ENCODE peak calls at places on chromosomes 7 and 10, in ten cellular contexts. E, W, V, K, R, D, O, M, I and T are unnamed samples.

GRCh38 chr7:114652041-114652440 is 237.4 kb downstream of the FOXP2 start:
- DNase-seq in W (no peak), R (no peak), V (no peak), I (no peak), M (no peak), E (no peak), D (no peak), K (no peak), O (no peak), T (no peak)

GRCh38 chr10:27446091-27446918 is 57.8 kb upstream of the RAB18 start:
- DNase-seq in K (peak), O (peak), D (no peak), M (no peak), E (peak), R (no peak), V (peak), I (no peak), W (peak), T (peak)

GRCh38 chr7:113285411-113285810 is 167.1 kb upstream of the SMIM30 start:
- DNase-seq in R (no peak), D (no peak), W (no peak), I (no peak), K (no peak), V (peak), E (peak), M (no peak), O (no peak), T (no peak)

GRCh38 chr7:141354251-141354650 is 197.0 kb upstream of the AGK start:
- DNase-seq in K (peak), O (no peak), D (no peak), M (no peak), V (peak), R (no peak), I (no peak), W (no peak), E (peak), T (no peak)

GRCh38 chr10:105024184-105024583 is 383.1 kb downstream of the SORCS3 start:
- DNase-seq in D (no peak), M (no peak), R (no peak), O (no peak), W (no peak), I (no peak), V (no peak), K (no peak), E (no peak), T (no peak)

GRCh38 chr10:16891375-16892313 is 74.4 kb upstream of the RSU1 start:
- DNase-seq in D (no peak), M (peak), E (peak), I (no peak), K (no peak), W (peak), O (no peak), R (peak), V (peak), T (no peak)

GRCh38 chr10:74753295-74754211 is 72.8 kb upstream of the KAT6B start:
- DNase-seq in E (peak), K (no peak), O (no peak), W (peak), I (no peak), R (no peak), D (no peak), V (peak), M (no peak), T (no peak)

GRCh38 chr10:96690755-96691730 is 29.3 kb downstream of the PIK3AP1 start:
- DNase-seq in O (no peak), I (no peak), W (no peak), E (peak), M (no peak), R (no peak), V (peak), K (no peak), D (no peak), T (no peak)

GRCh38 chr7:41449694-41450093 is 253.2 kb downstream of the INHBA start:
- DNase-seq in E (no peak), D (no peak), K (no peak), M (no peak), V (no peak), W (no peak), R (no peak), O (no peak), I (no peak), T (no peak)

GRCh38 chr7:30019387-30019786 is 7.1 kb downstream of the FKBP14 start:
- DNase-seq in R (no peak), O (no peak), E (no peak), M (no peak), K (no peak), V (no peak), W (no peak), I (no peak), D (no peak), T (no peak)
- TF ChIP-seq CTCF in R (no peak), O (no peak), E (peak), M (no peak), K (no peak), V (no peak), W (peak), I (peak), D (no peak), T (no peak)

DNA sequence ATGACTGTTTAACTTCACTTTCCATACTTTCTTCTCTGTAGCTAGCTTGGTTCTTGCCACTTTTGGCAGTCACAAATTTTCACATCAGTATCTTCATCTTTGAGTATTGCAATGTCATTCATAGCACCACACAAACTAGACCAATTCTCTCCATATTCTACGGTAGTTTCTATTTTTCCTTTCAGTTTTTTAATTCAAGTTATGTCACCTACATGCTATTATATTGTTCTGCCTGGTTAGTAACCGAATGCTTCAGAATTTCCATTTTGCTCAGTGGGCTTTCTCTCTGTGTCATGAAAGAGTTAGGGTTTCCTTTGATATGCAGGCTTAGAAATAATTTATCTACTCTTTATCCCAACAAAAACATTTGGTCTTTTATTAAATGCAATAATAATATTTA is 896.5 kb downstream of the GATA3 start:
- DNase-seq in R (no peak), W (no peak), V (no peak), K (no peak), O (no peak), M (no peak), I (no peak), D (no peak), E (no peak), T (no peak)
- TF ChIP-seq CTCF in R (no peak), W (no peak), V (no peak), K (no peak), O (no peak), M (no peak), I (no peak), D (no peak), E (no peak), T (no peak)

GRCh38 chr7:137337902-137338301 is 5.6 kb downstream of the PTN start:
- DNase-seq in K (no peak), V (no peak), M (no peak), D (no peak), E (no peak), W (no peak), I (no peak), R (no peak), O (no peak), T (no peak)
- TF ChIP-seq CTCF in K (peak), V (no peak), M (no peak), D (peak), E (no peak), W (peak), I (peak), R (no peak), O (no peak), T (no peak)

GRCh38 chr10:60444494-60445064 is 54.9 kb upstream of the ANK3 start:
- DNase-seq in R (no peak), K (peak), D (no peak), V (peak), M (no peak), O (no peak), W (no peak), I (no peak), E (peak), T (no peak)
- TF ChIP-seq CTCF in R (no peak), K (peak), D (peak), V (peak), M (peak), O (no peak), W (peak), I (peak), E (peak), T (no peak)

GRCh38 chr7:133437544-133437943 is 184.7 kb downstream of the EXOC4 start:
- DNase-seq in V (no peak), R (no peak), O (no peak), E (peak), K (no peak), D (no peak), M (no peak), W (no peak), I (no peak), T (no peak)

GRCh38 chr7:133433165-133433812 is 180.4 kb downstream of the EXOC4 start:
- DNase-seq in I (no peak), E (peak), V (no peak), D (no peak), O (no peak), M (no peak), R (no peak), K (no peak), W (no peak), T (no peak)

GRCh38 chr7:133436014-133436428 is 183.1 kb downstream of the EXOC4 start:
- DNase-seq in V (peak), E (peak), W (peak), M (no peak), O (no peak), I (no peak), D (no peak), R (no peak), K (no peak), T (no peak)

GRCh38 chr7:133431134-133431711 is 178.3 kb downstream of the EXOC4 start:
- DNase-seq in W (no peak), V (no peak), O (no peak), K (no peak), R (no peak), D (no peak), E (no peak), M (no peak), I (no peak), T (no peak)

GRCh38 chr7:133434246-133434865 is 181.5 kb downstream of the EXOC4 start:
- DNase-seq in I (no peak), V (peak), K (peak), D (no peak), M (no peak), R (no peak), E (peak), W (no peak), O (peak), T (peak)
- TF ChIP-seq CTCF in I (peak), V (peak), K (peak), D (peak), M (no peak), R (no peak), E (peak), W (peak), O (peak), T (no peak)

GRCh38 chr7:29815181-29816105 is 9.1 kb downstream of the WIPF3 start:
- DNase-seq in K (no peak), I (no peak), O (no peak), V (no peak), M (no peak), D (no peak), W (no peak), E (no peak), R (no peak), T (no peak)
- TF ChIP-seq CTCF in K (no peak), I (no peak), O (no peak), V (no peak), M (no peak), D (no peak), W (no peak), E (no peak), R (no peak), T (no peak)

GRCh38 chr10:120217736-120218135 is 239.3 kb upstream of the PLPP4 start:
- DNase-seq in M (no peak), K (no peak), W (no peak), O (no peak), E (no peak), V (no peak), I (no peak), D (no peak), R (no peak), T (no peak)

DNA sequence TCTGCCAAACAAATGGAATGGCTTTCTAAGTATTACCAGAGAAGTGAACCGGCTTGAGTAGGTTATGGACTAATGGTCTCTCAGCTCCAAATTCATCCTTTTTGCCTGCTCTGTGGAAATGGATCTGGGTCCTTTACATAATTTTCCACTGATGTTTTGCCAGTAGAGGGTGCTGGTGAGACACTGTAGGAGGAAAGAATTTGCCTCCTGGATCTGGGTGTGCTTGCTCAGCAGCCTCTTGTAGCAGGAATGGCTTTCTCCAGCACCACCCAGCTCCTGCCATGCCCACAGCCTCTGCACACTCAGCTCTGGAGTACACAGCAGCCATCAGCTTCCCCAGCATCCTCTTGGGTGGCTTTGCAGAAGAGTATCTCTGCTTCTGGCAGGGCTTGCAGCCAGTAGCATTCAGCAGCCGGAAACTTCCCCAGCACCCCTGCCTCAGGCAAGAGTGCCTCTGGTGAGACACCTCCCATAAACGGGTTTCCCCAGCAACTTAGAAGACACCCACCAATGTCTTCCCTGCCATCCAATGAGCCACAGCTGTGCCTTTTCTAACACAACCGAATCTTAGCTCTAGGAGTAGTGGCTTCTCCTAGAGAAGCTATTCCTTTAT is 235.0 kb upstream of the PLPP4 start:
- DNase-seq in K (peak), E (peak), D (no peak), V (peak), M (peak), W (peak), I (no peak), O (peak), R (no peak), T (peak)
- TF ChIP-seq CTCF in K (peak), E (peak), D (no peak), V (peak), M (peak), W (peak), I (peak), O (peak), R (no peak), T (peak)

GRCh38 chr10:72068126-72068765 is 20.1 kb downstream of the SPOCK2 start:
- DNase-seq in R (no peak), M (no peak), W (no peak), I (no peak), D (no peak), E (no peak), K (no peak), O (no peak), V (no peak), T (no peak)

GRCh38 chr10:72068901-72069446 is 19.4 kb downstream of the SPOCK2 start:
- DNase-seq in O (no peak), V (no peak), W (no peak), M (no peak), D (no peak), R (no peak), K (no peak), I (no peak), E (no peak), T (no peak)

GRCh38 chr10:72067463-72068125 is 20.8 kb downstream of the SPOCK2 start:
- DNase-seq in M (no peak), D (no peak), V (no peak), O (no peak), W (no peak), I (no peak), K (no peak), R (no peak), E (no peak), T (no peak)

GRCh38 chr10:72072046-72072445 is 16.3 kb downstream of the SPOCK2 start:
- DNase-seq in D (no peak), I (no peak), V (no peak), K (no peak), O (no peak), E (no peak), R (no peak), W (no peak), M (no peak), T (no peak)

DNA sequence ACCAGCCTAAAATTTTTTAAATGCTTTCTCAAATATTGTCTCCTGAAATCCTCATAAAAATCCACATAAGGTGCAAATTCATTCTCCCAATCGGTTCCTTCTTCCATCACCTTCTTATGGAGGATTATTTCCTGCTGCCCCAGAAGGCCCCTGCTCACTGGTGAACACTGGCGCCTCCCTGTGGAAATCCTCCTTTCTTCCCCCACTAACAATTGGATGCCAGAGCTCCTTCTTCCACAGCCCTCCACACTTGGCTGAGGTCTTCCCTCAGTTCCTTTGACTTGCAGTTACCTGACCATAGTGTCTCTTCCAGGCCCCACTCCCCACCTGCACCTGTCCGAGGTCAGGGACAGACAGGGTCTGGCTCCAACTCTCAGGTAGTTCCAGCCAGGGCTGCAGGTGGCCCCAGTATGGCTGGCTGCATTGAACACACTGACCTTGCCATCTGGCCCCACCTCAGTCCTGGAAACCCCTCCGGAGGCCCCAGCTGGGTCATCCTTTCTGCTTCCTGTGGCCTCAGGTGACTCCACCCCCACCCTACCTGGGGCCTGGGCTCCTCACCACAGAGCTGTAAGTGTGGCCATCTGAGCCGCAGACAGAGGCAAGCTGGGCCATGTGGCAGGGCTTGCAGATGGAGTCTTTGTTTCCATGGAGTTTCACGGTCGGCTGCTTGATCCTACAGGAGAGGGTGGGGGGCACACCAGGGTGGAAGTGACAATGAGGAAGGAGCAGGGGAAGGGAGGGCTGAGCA is 18.4 kb downstream of the SPOCK2 start:
- DNase-seq in R (no peak), O (no peak), M (no peak), D (no peak), I (no peak), E (no peak), K (peak), W (no peak), V (no peak), T (no peak)
- TF ChIP-seq CTCF in R (no peak), O (peak), M (no peak), D (no peak), I (peak), E (peak), K (peak), W (peak), V (no peak), T (no peak)

DNA sequence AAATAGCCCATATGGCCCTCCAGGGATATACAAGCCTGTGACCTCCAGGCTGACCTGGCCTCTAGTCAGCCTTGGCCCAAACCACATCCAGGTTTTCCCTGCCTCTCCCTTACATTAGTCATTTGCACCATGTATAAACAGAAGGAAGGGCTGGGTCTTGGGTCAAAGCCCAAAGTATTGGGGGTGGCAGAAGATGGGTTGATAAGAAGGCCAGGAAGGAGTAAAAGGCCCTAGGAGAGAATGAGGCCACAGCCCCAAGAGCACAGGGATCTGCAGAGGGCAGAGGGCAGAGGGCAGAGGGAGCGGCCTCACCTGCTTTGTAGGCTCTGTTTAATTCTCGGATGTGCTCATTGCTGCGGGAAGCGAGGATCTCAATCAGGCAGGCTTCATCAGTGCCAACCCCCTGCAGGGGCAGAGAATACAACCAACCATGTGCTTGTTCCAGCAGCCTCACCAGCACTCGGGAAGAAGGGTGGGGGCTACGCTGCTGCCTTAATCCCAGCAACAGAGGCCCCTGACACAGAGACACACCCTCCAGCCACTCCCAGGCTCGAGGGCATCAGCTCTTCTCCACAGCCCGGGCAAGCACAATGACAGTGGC is 31.3 kb downstream of the PLAC9 start:
- DNase-seq in E (peak), R (no peak), M (no peak), W (peak), I (no peak), O (no peak), D (peak), K (no peak), V (peak), T (no peak)
- TF ChIP-seq CTCF in E (no peak), R (no peak), M (no peak), W (no peak), I (no peak), O (no peak), D (no peak), K (no peak), V (no peak), T (no peak)

GRCh38 chr7:100158229-100159098 is at the start of gene TRAPPC14:
- DNase-seq in E (peak), W (no peak), M (peak), K (peak), O (peak), V (peak), I (peak), R (peak), D (peak), T (peak)

GRCh38 chr7:100157069-100157333 is 1.5 kb downstream of the TRAPPC14 start:
- DNase-seq in D (no peak), W (no peak), E (no peak), V (no peak), O (no peak), R (no peak), I (no peak), M (no peak), K (no peak), T (no peak)

GRCh38 chr7:100156331-100157068 is 2.0 kb downstream of the TRAPPC14 start:
- DNase-seq in O (peak), E (no peak), K (no peak), D (no peak), W (no peak), I (no peak), V (no peak), R (no peak), M (no peak), T (peak)

GRCh38 chr7:100159099-100159623 is 638 bp upstream of the TRAPPC14 start:
- DNase-seq in D (no peak), I (no peak), M (no peak), E (no peak), O (no peak), W (no peak), R (no peak), V (no peak), K (no peak), T (no peak)

DNA sequence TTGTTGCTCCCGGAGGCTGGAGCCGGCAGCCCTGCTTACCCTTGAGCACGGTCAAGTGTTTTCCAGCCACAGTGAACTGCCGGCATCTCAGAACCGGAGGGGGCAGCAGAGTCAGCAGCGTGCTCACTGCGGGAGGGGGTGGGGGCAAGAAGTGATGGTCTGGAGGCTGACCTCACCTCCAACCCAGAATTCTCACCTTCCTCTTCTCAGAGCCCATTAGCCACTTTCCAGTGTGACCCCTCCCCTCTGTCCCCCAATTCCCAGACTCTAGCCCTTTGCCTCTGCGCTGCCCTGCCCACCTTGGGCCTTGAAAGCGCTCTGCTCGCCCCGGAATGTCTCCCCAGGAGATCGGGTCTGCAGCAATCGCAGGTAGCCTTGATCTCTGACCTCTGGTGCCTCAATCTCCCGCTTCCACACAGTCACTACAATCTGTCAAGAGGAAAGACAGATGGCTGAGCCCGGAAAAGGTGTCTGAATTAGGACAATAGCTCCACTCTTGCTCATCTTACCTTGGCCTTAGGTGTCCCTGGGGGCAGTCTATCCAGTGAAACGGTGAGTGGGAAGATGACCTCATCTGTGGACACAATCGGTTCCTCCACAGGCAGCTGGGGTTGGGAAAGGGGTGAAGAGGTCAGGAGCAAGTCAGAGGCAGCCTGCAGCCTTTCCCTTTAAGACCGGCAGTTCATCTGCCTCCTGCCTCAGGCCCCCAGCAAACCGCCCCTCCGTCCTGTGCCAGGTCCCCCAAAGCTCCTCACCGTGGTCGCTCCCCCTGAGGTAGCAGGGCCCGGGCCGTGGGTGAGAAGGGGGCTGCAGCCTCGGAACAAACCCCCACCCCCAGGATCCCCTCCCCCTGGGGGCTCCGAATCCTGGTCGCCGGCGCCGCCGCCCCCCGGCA is 942 bp downstream of the TRAPPC14 start:
- DNase-seq in D (no peak), R (no peak), K (no peak), E (peak), O (peak), I (no peak), W (no peak), V (peak), M (peak), T (peak)
- TF ChIP-seq CTCF in D (no peak), R (no peak), K (no peak), E (peak), O (no peak), I (peak), W (peak), V (peak), M (no peak), T (no peak)